ENCODE peak calls at places on chromosomes 7 and 10, in nine cellular contexts. O is right lobe of liver, I is body of pancreas, W is ovary, N is GM12892, Y is spleen, F is sigmoid colon, R is prostate gland, B is A549. L is an unnamed sample.
A peak's percentile ranks its signal among the peaks of the same experiment; 100 is the strongest.

GRCh38 chr10:73956476-73957338 is 41.2 kb upstream of the VCL start:
- DNase-seq in W (no peak), I (no peak), O (no peak), B (no peak), F (no peak), R (no peak), N (peak; percentile 37), Y (peak; percentile 81), L (peak; percentile 27)

GRCh38 chr10:84076540-84077195 is 62.6 kb upstream of the GHITM start:
- DNase-seq in W (no peak), O (no peak), B (peak; percentile 7), R (no peak), I (no peak), Y (no peak), N (no peak), F (no peak), L (peak; percentile 17)

GRCh38 chr7:24756545-24756988 is 697 bp downstream of the GSDME start:
- DNase-seq in O (no peak), B (no peak), R (no peak), I (no peak), F (no peak), W (no peak), Y (no peak), N (no peak), L (no peak)

GRCh38 chr10:29035721-29036120 is 253.1 kb upstream of the LYZL1 start:
- DNase-seq in I (no peak), O (no peak), W (no peak), B (no peak), N (no peak), R (no peak), Y (no peak), F (no peak), L (no peak)

GRCh38 chr7:130667593-130668257 is 823 bp downstream of the COPG2 start:
- DNase-seq in I (peak; percentile 10), B (peak; percentile 6), F (no peak), O (no peak), W (no peak), R (peak; percentile 3), Y (no peak), N (no peak), L (no peak)

GRCh38 chr7:19122018-19122588 is 4.7 kb upstream of the TWIST1 start:
- DNase-seq in N (no peak), Y (no peak), B (peak; percentile 47), O (no peak), F (no peak), R (no peak), W (no peak), I (no peak), L (no peak)

GRCh38 chr7:47435889-47436312 is 146.0 kb downstream of the TNS3 start:
- DNase-seq in R (peak; percentile 53), F (peak; percentile 87), O (no peak), Y (no peak), N (no peak), W (peak; percentile 81), I (peak; percentile 59), B (peak; percentile 79), L (peak; percentile 41)

GRCh38 chr10:93039721-93040120 is 20.9 kb upstream of the CYP26C1 start:
- DNase-seq in B (peak; percentile 46), O (no peak), Y (no peak), W (no peak), F (no peak), N (no peak), I (no peak), R (no peak), L (no peak)

GRCh38 chr10:98456043-98456570 is 9.4 kb upstream of the HPS1 start:
- DNase-seq in R (no peak), O (no peak), W (no peak), N (no peak), Y (no peak), B (no peak), I (no peak), F (no peak), L (no peak)

GRCh38 chr7:83798489-83798888 is 149.6 kb upstream of the SEMA3E start:
- DNase-seq in Y (no peak), I (no peak), O (no peak), W (no peak), R (no peak), N (no peak), B (no peak), F (no peak), L (no peak)

GRCh38 chr10:62732841-62733653 is 71.5 kb upstream of the ADO start:
- DNase-seq in I (no peak), Y (peak; percentile 75), N (peak; percentile 19), F (no peak), O (no peak), B (no peak), R (no peak), W (no peak), L (no peak)

GRCh38 chr10:103627893-103628292 is 134.4 kb downstream of the NEURL1 start:
- DNase-seq in W (no peak), O (no peak), Y (no peak), B (no peak), I (no peak), R (no peak), N (no peak), F (no peak), L (no peak)

GRCh38 chr10:22659901-22660300 is 54.5 kb downstream of the PIP4K2A start:
- DNase-seq in F (no peak), W (no peak), I (no peak), R (no peak), B (no peak), O (no peak), N (no peak), Y (no peak), L (no peak)

GRCh38 chr7:157683251-157684156 is 346.7 kb downstream of the DNAJB6 start:
- DNase-seq in O (no peak), Y (peak; percentile 53), B (no peak), N (no peak), W (no peak), F (no peak), I (no peak), R (no peak), L (no peak)

GRCh38 chr7:140062528-140063299 is at the start of gene PARP12:
- DNase-seq in W (peak; percentile 92), B (peak; percentile 79), O (peak; percentile 97), N (peak; percentile 66), R (peak; percentile 82), F (peak; percentile 90), I (peak; percentile 84), Y (peak; percentile 99), L (peak; percentile 80)
- TF ChIP-seq POLR2A in W (no peak), B (peak; percentile 29), O (peak; percentile 69), N (peak; percentile 66), R (peak; percentile 54), F (peak; percentile 23), I (peak; percentile 67), Y (no peak), L (peak; percentile 15)

DNA sequence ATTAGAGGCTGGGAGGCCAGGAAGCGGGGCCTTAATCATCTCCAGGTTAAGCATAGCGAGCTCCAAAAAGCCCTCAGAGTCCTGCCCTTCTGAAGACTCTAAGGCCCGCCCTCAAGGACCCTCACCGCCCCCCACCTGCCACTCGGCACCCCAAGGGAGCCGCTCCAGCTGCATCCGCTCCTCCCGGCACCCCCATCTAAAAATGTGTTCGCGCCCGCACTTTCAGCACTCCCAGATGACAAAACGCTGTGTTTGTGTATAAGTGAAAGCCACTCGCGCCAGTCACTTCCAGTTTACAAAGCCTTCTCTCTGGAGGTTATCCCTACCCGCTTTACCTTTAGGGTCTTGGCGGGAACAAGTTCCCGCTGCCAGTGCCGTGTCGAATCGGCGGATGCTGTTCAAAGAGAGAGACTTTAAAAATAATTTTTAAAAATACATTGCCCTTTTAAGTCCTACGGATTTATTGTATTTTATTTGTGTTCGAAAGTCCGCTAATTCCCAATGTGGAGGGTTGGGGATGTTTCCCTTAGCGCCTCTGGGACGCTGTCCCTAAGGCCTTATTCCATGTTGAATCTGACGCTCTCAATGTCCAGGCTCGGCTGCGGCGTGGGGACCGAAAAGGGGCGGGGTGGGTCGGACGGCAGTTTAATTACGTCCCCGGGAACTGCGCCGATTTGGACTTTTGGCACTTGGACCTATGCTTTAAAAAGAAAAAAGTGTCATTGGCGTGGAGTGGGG is at the start of the genes DCLRE1A and NHLRC2:
- DNase-seq in F (peak; percentile 89), N (peak; percentile 36), O (peak; percentile 82), I (peak; percentile 70), B (peak; percentile 91), Y (peak; percentile 93), R (peak; percentile 78), W (peak; percentile 84), L (peak; percentile 71)
- TF ChIP-seq POLR2A in F (peak; percentile 5), N (no peak), O (peak; percentile 11), I (no peak), B (peak; percentile 30), Y (no peak), R (no peak), W (peak; percentile 37), L (peak; percentile 17)

DNA sequence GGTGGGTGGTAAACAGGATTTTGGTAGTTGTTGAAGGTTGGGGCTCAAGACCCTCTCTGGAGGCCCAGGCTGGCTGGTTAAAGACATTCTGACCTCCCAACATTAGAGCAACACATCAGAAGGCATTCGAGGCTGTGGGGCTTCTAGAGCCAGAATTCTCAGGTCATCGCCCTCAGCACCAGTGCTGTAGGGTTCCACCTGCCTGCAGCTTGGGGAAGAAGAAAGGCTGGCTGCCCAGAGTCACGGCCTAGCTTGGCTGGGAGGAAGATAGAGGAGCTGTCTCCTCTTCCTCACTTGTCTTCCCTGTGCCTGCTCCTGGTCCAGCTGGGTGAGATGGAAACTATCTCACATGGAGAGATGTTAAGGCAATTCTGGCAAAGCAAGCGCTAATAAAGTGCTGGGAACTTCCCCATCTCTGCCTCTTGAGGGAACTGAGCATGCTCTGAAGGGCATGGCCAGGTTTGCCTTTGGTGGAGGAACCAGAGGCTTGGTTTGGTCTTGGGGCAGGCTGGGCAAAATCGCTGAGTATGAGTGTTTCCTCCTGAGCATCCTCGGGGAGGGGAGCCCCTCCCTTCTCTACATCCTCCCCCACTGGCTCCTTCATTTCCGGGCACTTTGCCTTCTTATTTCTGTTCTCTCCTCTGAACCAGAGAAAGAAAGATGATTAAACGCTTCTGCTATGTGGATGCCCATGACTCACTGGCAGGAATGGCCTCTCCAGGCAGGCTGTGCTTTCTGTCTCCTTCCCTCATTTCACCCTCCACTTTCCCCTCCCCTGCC is 509.0 kb upstream of the PODXL start:
- DNase-seq in F (peak; percentile 82), B (peak; percentile 90), R (no peak), N (no peak), O (no peak), Y (no peak), I (no peak), W (peak; percentile 66), L (peak; percentile 75)
- TF ChIP-seq POLR2A in F (no peak), B (no peak), R (no peak), N (no peak), O (no peak), Y (no peak), I (no peak), W (no peak), L (no peak)

DNA sequence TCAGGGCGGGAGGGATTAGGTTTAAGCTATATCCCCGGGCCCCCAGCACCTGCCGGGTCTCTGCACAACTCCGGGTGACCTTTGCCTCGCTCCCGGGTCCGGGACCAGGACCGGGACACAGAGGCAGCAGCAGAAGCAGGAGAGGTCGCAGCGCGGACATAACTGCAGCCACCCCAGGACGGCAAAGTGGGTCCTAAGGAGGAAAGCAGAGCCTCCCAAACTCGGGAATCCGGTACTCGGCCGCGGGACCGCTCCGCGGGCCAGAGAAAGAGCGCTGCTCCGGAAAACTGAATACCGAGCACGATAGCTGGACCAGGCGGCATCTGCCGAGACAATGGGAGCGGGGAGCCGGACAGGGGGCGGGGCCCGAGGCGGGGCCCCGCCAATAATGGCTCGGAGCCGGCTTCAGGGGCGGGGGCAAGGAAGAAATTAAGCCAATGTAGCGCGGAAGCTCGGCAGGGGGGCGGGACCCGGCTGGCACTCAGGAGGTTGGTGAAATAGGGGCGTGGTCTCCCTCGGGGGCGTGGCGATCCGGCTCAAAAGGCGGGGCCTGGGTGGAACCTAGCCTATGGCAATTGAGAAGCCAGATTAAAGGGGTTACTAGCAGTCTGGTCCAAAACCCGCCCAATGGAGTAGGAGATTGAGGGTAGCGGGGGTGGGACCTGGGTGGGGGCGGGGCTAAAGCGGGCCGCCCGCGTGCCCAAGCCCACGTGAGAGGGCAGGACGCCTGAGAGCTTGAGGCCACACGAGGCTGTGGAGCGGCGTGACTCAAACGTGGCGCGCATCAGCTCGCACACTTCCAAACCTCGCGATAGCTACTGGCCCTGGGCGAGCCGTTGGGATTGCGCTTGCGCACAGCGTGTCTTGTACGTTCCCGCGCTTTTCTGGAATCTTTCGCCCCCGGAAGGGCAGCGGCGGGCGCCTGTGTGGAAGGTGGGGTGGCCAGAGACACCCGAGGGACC is at the start of the genes GPC2 and STAG3:
- DNase-seq in W (peak; percentile 96), I (peak; percentile 92), F (peak; percentile 96), N (peak; percentile 91), R (peak; percentile 88), B (peak; percentile 96), O (peak; percentile 95), Y (peak; percentile 97), L (peak; percentile 91)
- TF ChIP-seq POLR2A in W (no peak), I (no peak), F (no peak), N (no peak), R (no peak), B (peak; percentile 19), O (no peak), Y (no peak), L (no peak)

L was measured in gastrocnemius medialis.